ENCODE peak calls at places on chromosome 12, in seven cellular contexts. C is foreskin fibroblast, N is AG04450, K is uterus, S is kidney, T is dorsolateral prefrontal cortex, R is fibroblast of the aortic adventitia. L is an unnamed sample.

GRCh38 chr12:59657266-59657665 is 61.4 kb downstream of the SLC16A7 start:
- DNase-seq in N (no peak), S (no peak), R (peak), K (no peak), T (no peak), C (no peak), L (no peak)

GRCh38 chr12:66197413-66198055 is 8.5 kb downstream of the IRAK3 start:
- DNase-seq in C (peak), R (peak), N (no peak), K (no peak), T (no peak), S (no peak), L (peak)

GRCh38 chr12:91574975-91575374 is 392.4 kb upstream of the DCN start:
- DNase-seq in C (no peak), R (no peak), T (no peak), S (no peak), N (no peak), K (no peak), L (no peak)

GRCh38 chr12:47991106-47991550 is 13.1 kb downstream of the COL2A1 start:
- DNase-seq in T (no peak), C (no peak), N (no peak), S (peak), R (no peak), K (no peak), L (no peak)

GRCh38 chr12:64497484-64497883 is 45.6 kb downstream of the TBK1 start:
- DNase-seq in T (no peak), N (no peak), K (no peak), S (no peak), C (no peak), R (no peak), L (no peak)

GRCh38 chr12:22971247-22971646 is 346.3 kb downstream of the ETNK1 start:
- DNase-seq in S (no peak), N (no peak), K (no peak), R (no peak), T (peak), C (no peak), L (peak)

GRCh38 chr12:11731455-11731854 is 82.0 kb downstream of the ETV6 start:
- DNase-seq in S (no peak), C (no peak), R (peak), K (no peak), N (no peak), T (no peak), L (no peak)

GRCh38 chr12:124745891-124746570 is 117.6 kb downstream of the SCARB1 start:
- DNase-seq in C (peak), S (peak), K (peak), T (peak), N (no peak), R (peak), L (peak)

GRCh38 chr12:114168061-114168460 is 201.9 kb upstream of the RBM19 start:
- DNase-seq in K (no peak), N (peak), C (peak), R (peak), S (no peak), T (no peak), L (peak)

DNA sequence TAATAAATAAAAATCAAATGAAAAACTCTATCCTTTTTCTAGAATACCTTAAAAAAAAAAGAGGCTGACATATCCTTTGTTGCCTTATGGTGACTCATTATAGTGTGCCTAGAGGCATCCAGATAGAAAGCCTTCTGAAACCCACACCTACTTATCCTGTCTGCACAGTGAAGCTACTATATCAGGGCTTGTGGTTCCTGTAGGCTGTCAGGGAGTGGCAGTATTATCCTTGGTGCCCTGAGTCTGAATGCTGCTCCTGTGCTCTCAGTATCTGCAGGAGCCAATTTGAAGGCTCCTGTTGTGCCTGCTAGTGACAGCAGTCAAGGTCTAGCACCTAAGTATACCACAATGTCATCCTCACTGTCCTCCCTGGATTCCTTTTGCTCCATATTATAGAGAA is 168.4 kb upstream of the AVPR1A start:
- DNase-seq in T (no peak), S (no peak), R (no peak), N (no peak), K (no peak), C (no peak), L (no peak)
- TF ChIP-seq CTCF in T (no peak), S (no peak), R (no peak), N (no peak), K (no peak), C (no peak), L (no peak)

GRCh38 chr12:6769003-6769389 is 2.8 kb downstream of the PTMS start:
- DNase-seq in R (no peak), T (peak), N (no peak), C (no peak), S (no peak), K (peak), L (no peak)
- H3K4me3 ChIP-seq in R (peak), T (no peak), N (peak), C (peak), S (peak), K (peak), L (peak)

GRCh38 chr12:46818654-46819053 is 7.1 kb downstream of the SLC38A4 start:
- DNase-seq in C (no peak), S (no peak), T (no peak), R (no peak), N (no peak), K (no peak), L (no peak)

GRCh38 chr12:46815792-46816191 is 10.0 kb downstream of the SLC38A4 start:
- DNase-seq in C (no peak), T (no peak), K (no peak), S (no peak), N (no peak), R (no peak), L (no peak)

GRCh38 chr12:46811185-46811584 is 14.6 kb downstream of the SLC38A4 start:
- DNase-seq in R (no peak), N (no peak), C (no peak), S (no peak), T (no peak), K (no peak), L (no peak)

GRCh38 chr12:46808955-46809697 is 16.7 kb downstream of the SLC38A4 start:
- DNase-seq in K (no peak), N (no peak), T (no peak), C (no peak), R (no peak), S (no peak), L (no peak)

GRCh38 chr12:46814143-46814542 is 11.7 kb downstream of the SLC38A4 start:
- DNase-seq in C (no peak), N (no peak), T (no peak), K (no peak), S (no peak), R (no peak), L (no peak)
- TF ChIP-seq CTCF in C (no peak), N (no peak), T (no peak), K (no peak), S (no peak), R (no peak), L (no peak)

GRCh38 chr12:122336015-122336946 is 70.0 kb upstream of the VPS33A start:
- DNase-seq in R (peak), T (no peak), N (no peak), K (no peak), S (no peak), C (peak), L (peak)
- H3K4me3 ChIP-seq in R (no peak), T (no peak), N (no peak), K (no peak), S (no peak), C (no peak), L (no peak)

GRCh38 chr12:52311282-52311643 is 9.9 kb downstream of the KRT83 start:
- DNase-seq in N (no peak), C (no peak), T (no peak), S (no peak), R (peak), K (no peak), L (no peak)

GRCh38 chr12:52308807-52309425 is 12.3 kb downstream of the KRT83 start:
- DNase-seq in C (no peak), S (no peak), N (no peak), R (no peak), T (peak), K (no peak), L (no peak)

GRCh38 chr12:52305921-52306705 is 14.8 kb upstream of the KRT81 start:
- DNase-seq in R (no peak), N (no peak), C (no peak), K (no peak), S (no peak), T (no peak), L (no peak)

GRCh38 chr12:52310622-52311281 is 10.4 kb downstream of the KRT83 start:
- DNase-seq in N (no peak), R (no peak), T (no peak), S (no peak), C (no peak), K (no peak), L (no peak)

GRCh38 chr12:52307836-52308806 is 13.1 kb downstream of the KRT83 start:
- DNase-seq in S (peak), T (peak), R (peak), C (peak), N (no peak), K (no peak), L (no peak)
- TF ChIP-seq CTCF in S (peak), T (peak), R (peak), C (no peak), N (no peak), K (no peak), L (no peak)

GRCh38 chr12:6638305-6638704 is 2.5 kb upstream of the LPAR5 start:
- DNase-seq in T (peak), K (no peak), C (no peak), S (no peak), R (no peak), N (no peak), L (no peak)

GRCh38 chr12:6635856-6636521 is at the start of gene LPAR5:
- DNase-seq in K (no peak), T (no peak), C (no peak), N (no peak), S (peak), R (peak), L (peak)

GRCh38 chr12:6639151-6639773 is 3.5 kb upstream of the LPAR5 start:
- DNase-seq in S (no peak), K (no peak), N (no peak), C (no peak), T (no peak), R (no peak), L (no peak)

GRCh38 chr12:6632026-6632978 is 3.5 kb downstream of the LPAR5 start:
- DNase-seq in T (no peak), R (no peak), C (no peak), N (no peak), S (no peak), K (no peak), L (no peak)

GRCh38 chr12:6635375-6635855 is 344 bp downstream of the LPAR5 start:
- DNase-seq in N (no peak), R (no peak), C (no peak), K (no peak), T (no peak), S (no peak), L (no peak)
- H3K4me3 ChIP-seq in N (no peak), R (no peak), C (no peak), K (no peak), T (peak), S (no peak), L (no peak)

GRCh38 chr12:14364583-14365271 is 755 bp upstream of the ATF7IP start:
- DNase-seq in K (no peak), N (no peak), R (no peak), T (no peak), C (no peak), S (no peak), L (no peak)

GRCh38 chr12:14367097-14367661 is 1.7 kb downstream of the ATF7IP start:
- DNase-seq in K (no peak), T (no peak), N (no peak), C (no peak), R (peak), S (no peak), L (peak)

GRCh38 chr12:14369322-14369721 is 3.8 kb downstream of the ATF7IP start:
- DNase-seq in K (no peak), T (no peak), S (no peak), N (no peak), C (no peak), R (no peak), L (no peak)

GRCh38 chr12:14365294-14366210 is at the start of gene ATF7IP:
- DNase-seq in T (peak), R (peak), C (peak), S (peak), K (peak), N (peak), L (peak)

GRCh38 chr12:14366211-14366762 is 805 bp downstream of the ATF7IP start:
- DNase-seq in S (no peak), C (no peak), K (no peak), T (no peak), R (no peak), N (no peak), L (peak)
- TF ChIP-seq CTCF in S (peak), C (peak), K (peak), T (peak), R (peak), N (peak), L (peak)

GRCh38 chr12:115353467-115353866 is 669.5 kb upstream of the TBX3 start:
- DNase-seq in N (no peak), R (no peak), K (no peak), C (no peak), S (no peak), T (no peak), L (no peak)

GRCh38 chr12:115354007-115354452 is 670.1 kb upstream of the TBX3 start:
- DNase-seq in R (peak), N (peak), S (no peak), C (peak), K (peak), T (peak), L (peak)

GRCh38 chr12:115351513-115352077 is 667.6 kb upstream of the TBX3 start:
- DNase-seq in S (no peak), N (no peak), C (peak), T (no peak), K (no peak), R (peak), L (peak)

GRCh38 chr12:115355301-115355700 is 671.3 kb upstream of the TBX3 start:
- DNase-seq in C (no peak), K (no peak), N (no peak), S (no peak), R (no peak), T (no peak), L (peak)

GRCh38 chr12:115354476-115354890 is 670.5 kb upstream of the TBX3 start:
- DNase-seq in C (no peak), R (no peak), N (no peak), K (no peak), S (no peak), T (no peak), L (no peak)
- H3K4me3 ChIP-seq in C (peak), R (peak), N (peak), K (peak), S (peak), T (no peak), L (peak)

GRCh38 chr12:118840399-118840798 is 140.9 kb upstream of the SRRM4 start:
- DNase-seq in T (no peak), K (no peak), C (no peak), N (no peak), R (no peak), S (no peak), L (no peak)
- TF ChIP-seq CTCF in T (no peak), K (no peak), C (no peak), N (no peak), R (no peak), S (no peak), L (no peak)

GRCh38 chr12:3076730-3077571 is at the start of gene TSPAN9:
- DNase-seq in S (peak), T (peak), C (peak), N (no peak), R (peak), K (peak), L (peak)

GRCh38 chr12:3071710-3072109 is 5.5 kb upstream of the TSPAN9 start:
- DNase-seq in K (no peak), N (no peak), T (no peak), S (no peak), C (no peak), R (no peak), L (no peak)

GRCh38 chr12:3071107-3071506 is 6.1 kb upstream of the TSPAN9 start:
- DNase-seq in N (no peak), R (no peak), K (no peak), T (no peak), S (no peak), C (no peak), L (no peak)

GRCh38 chr12:3075315-3075714 is 1.9 kb upstream of the TSPAN9 start:
- DNase-seq in K (no peak), R (no peak), C (no peak), S (no peak), T (no peak), N (no peak), L (no peak)

GRCh38 chr12:3073438-3074255 is 3.5 kb upstream of the TSPAN9 start:
- DNase-seq in S (peak), C (peak), K (peak), R (peak), N (peak), T (peak), L (peak)
- H3K4me3 ChIP-seq in S (no peak), C (no peak), K (no peak), R (no peak), N (no peak), T (no peak), L (no peak)